ENCODE peak calls at places on chromosomes 11 and 22, in five cellular contexts. W, H, Y, Z and X are unnamed samples.

GRCh38 chr11:113176561-113176960 is 137.8 kb upstream of the TTC12 start:
- DNase-seq in W (no peak), H (no peak), Y (no peak), Z (no peak), X (peak; percentile 68)

GRCh38 chr11:41578421-41579047 is 119.1 kb upstream of the LRRC4C start:
- DNase-seq in W (no peak), H (no peak), Y (no peak), Z (no peak), X (no peak)

GRCh38 chr22:35425971-35426800 is 26.2 kb downstream of the MCM5 start:
- DNase-seq in W (no peak), H (no peak), Y (peak; percentile 38), Z (peak; percentile 66), X (no peak)

GRCh38 chr22:22164541-22165272 is 79.9 kb upstream of the VPREB1 start:
- DNase-seq in W (peak; percentile 25), H (no peak), Y (no peak), Z (no peak), X (no peak)

GRCh38 chr11:72436667-72437066 is 2.3 kb upstream of the CLPB start:
- DNase-seq in W (no peak), H (no peak), Y (no peak), Z (no peak), X (no peak)

GRCh38 chr11:68128682-68129327 is 7.6 kb upstream of the CHKA start:
- DNase-seq in W (peak; percentile 91), H (peak; percentile 92), Y (peak; percentile 70), Z (peak; percentile 74), X (peak; percentile 60)

GRCh38 chr11:83921447-83922192 is 635.5 kb upstream of the CCDC90B start:
- DNase-seq in W (peak; percentile 4), H (no peak), Y (no peak), Z (no peak), X (no peak)

GRCh38 chr11:77596626-77597025 is 6.9 kb downstream of the AQP11 start:
- DNase-seq in W (peak; percentile 45), H (peak; percentile 89), Y (peak; percentile 84), Z (no peak), X (peak; percentile 26)

DNA sequence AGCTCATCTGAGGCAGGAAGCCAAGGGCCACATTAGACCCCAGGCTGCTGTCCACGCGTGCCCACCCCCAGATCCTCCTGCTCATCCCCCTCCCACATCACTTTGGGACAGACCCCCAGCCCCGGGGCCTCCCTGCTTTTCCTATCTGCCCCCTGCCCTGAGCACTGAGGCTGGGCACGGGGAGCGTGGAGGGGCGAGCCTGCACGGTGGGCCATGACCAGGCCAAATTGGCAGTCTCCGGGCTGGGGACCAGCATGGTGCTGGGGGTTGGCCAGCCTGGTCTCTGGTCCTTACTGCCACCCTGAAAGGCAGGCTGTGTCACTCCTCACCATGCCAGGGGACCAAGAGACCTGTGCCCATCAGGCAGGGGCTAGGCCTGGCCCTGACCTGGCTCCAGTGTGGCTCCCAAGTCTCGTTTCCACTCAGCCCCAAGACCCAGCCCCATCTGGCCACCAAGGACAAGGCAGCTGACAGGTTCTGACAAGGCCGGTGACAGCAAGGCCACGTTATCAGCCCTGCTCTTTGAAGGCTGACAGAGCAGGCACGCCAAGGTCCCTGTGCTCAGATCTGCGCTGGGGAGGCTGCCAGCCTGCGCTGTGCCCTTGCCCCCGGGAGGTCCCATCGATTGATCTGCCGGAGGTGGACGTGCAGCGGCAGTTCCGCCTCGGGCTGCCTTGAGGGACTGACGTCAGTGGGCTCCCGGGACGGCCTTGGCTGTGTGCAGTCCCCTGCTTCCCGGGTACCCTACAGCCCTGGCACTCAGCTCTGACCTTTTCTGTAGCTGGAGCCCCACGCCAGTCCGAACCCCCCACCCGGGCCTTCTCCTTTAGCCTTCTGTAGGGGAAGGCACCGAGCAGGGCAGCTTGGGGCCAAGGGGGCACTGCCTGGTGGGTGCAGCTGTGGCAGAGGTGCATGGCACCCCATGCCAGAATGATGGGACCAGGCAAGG is 3.6 kb downstream of the TNNI2 start:
- DNase-seq in W (no peak), H (no peak), Y (no peak), Z (no peak), X (no peak)
- H2BK5ac ChIP-seq in W (no peak overlapping the region), H (no peak overlapping the region), Y (no peak overlapping the region), Z (no peak overlapping the region), X (no peak overlapping the region)

DNA sequence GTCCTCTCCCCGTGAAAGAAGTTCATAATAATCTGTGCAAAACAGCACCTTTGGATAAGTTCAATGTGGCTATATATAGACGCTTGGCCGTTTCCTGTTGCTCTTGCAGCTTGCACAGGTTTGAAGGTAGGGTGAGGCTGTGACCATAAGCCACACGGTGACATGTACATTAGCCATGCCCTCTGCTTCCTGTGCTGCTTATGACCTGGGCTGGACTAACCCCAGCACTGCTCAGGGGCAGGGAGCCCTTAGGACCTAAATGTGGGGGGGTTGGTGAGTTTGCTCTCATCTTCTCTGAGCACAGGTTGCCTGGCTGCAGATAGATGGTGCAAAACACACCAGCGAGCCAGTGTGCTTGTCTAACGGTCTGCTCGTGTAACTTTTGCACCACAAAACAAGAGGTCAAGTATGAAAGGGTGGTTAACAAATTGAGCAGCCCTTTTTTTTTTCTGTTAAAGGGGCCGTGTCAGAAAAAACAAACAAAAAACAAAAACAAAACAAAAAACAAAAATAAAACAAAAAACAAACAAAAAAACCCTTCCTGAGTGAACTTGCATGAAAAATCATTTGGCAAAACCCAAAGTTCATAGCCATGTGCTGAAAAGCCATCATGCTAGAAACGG is 37.3 kb downstream of the FLI1 start:
- DNase-seq in W (no peak), H (no peak), Y (no peak), Z (no peak), X (no peak)
- H2BK5ac ChIP-seq in W (no peak overlapping the region), H (no peak overlapping the region), Y (no peak overlapping the region), Z (no peak overlapping the region), X (no peak overlapping the region)

DNA sequence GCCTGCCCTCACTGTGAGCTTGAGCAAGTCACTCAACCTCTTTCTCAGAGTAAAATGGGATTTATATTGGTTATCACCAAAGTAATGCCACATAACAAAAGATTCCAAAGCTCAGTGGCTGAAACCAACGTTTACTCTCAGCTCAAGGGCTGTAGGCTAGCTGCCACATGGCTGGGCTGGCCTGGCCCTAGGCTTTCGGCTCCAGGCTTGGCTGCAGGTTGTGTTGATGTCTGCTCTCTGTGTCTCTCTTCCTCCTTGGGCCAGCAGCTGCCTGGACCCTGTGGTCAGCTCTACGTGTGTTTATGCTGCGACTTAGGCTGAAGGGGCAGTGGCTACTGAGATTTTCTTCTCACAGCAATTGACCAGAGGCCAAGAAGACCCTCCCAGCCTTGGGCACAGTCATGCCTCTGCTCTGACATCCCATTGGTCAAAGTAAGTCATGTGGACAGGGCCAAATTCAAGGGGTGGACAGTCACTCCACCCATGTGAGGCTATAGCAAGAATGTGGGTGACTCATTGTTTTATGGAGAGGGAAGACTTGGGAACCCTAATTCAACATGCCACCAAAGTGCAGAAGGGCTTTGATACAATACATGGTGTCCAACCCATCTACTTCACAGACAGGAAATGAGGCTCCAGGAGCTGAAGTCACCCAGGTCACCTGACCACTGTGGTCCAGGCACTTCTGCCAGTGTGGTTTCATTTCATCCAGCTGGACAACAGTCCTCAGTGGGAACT is 90.6 kb downstream of the TSPAN18 start:
- DNase-seq in W (no peak), H (no peak), Y (peak; percentile 27), Z (no peak), X (no peak)
- H2BK5ac ChIP-seq in W (no peak overlapping the region), H (no peak overlapping the region), Y (no peak overlapping the region), Z (no peak overlapping the region), X (no peak overlapping the region)

GRCh38 chr11:82810738-82811137 is 77.1 kb upstream of the FAM181B start:
- DNase-seq in W (no peak), H (peak; percentile 33), Y (no peak), Z (no peak), X (no peak)
- H2BK5ac ChIP-seq in W (no peak overlapping the region), H (no peak overlapping the region), Y (no peak overlapping the region), Z (no peak overlapping the region), X (no peak overlapping the region)

GRCh38 chr22:46499798-46500174 is 37.6 kb downstream of the CELSR1 start:
- DNase-seq in W (peak; percentile 30), H (no peak), Y (no peak), Z (no peak), X (no peak)

GRCh38 chr22:46501701-46502100 is 35.7 kb downstream of the CELSR1 start:
- DNase-seq in W (no peak), H (no peak), Y (peak; percentile 76), Z (no peak), X (peak; percentile 5)

GRCh38 chr22:46502346-46502745 is 35.1 kb downstream of the CELSR1 start:
- DNase-seq in W (no peak), H (no peak), Y (no peak), Z (no peak), X (no peak)

GRCh38 chr22:46502776-46503175 is 34.6 kb downstream of the CELSR1 start:
- DNase-seq in W (no peak), H (no peak), Y (no peak), Z (no peak), X (no peak)

DNA sequence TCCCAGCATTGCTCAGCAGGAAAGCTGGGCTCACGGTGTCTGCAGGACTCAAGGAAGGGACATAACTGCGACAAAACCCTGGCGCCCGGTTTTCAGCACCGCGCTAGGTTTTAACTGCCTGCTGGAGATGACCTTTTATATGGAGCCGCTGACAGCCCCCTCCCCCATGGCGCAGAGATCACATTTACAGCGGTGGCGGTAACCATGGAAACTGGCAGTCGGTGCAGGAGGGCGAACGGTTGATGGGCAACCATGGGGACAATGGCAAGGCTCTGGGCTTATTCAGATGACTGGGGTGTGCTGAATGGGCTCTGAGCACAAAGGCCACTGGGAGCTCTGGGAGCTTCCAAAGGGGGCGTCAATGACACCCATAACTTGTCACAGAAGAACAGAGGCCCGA is 37.2 kb downstream of the CELSR1 start:
- DNase-seq in W (peak; percentile 97), H (no peak), Y (no peak), Z (peak; percentile 91), X (no peak)
- H2BK5ac ChIP-seq in W (no peak overlapping the region), H (no peak overlapping the region), Y (no peak overlapping the region), Z (no peak overlapping the region), X (no peak overlapping the region)

GRCh38 chr11:64654958-64655541 is 64.0 kb downstream of the SLC22A12 start:
- DNase-seq in W (no peak), H (no peak), Y (no peak), Z (no peak), X (no peak)

GRCh38 chr11:64650923-64651523 is 60.0 kb downstream of the SLC22A12 start:
- DNase-seq in W (peak; percentile 63), H (no peak), Y (peak; percentile 19), Z (peak; percentile 60), X (peak; percentile 34)

GRCh38 chr11:64654439-64654838 is 63.4 kb downstream of the SLC22A12 start:
- DNase-seq in W (no peak), H (no peak), Y (no peak), Z (no peak), X (no peak)

GRCh38 chr11:64653388-64653973 is 62.5 kb downstream of the SLC22A12 start:
- DNase-seq in W (no peak), H (no peak), Y (no peak), Z (no peak), X (no peak)

DNA sequence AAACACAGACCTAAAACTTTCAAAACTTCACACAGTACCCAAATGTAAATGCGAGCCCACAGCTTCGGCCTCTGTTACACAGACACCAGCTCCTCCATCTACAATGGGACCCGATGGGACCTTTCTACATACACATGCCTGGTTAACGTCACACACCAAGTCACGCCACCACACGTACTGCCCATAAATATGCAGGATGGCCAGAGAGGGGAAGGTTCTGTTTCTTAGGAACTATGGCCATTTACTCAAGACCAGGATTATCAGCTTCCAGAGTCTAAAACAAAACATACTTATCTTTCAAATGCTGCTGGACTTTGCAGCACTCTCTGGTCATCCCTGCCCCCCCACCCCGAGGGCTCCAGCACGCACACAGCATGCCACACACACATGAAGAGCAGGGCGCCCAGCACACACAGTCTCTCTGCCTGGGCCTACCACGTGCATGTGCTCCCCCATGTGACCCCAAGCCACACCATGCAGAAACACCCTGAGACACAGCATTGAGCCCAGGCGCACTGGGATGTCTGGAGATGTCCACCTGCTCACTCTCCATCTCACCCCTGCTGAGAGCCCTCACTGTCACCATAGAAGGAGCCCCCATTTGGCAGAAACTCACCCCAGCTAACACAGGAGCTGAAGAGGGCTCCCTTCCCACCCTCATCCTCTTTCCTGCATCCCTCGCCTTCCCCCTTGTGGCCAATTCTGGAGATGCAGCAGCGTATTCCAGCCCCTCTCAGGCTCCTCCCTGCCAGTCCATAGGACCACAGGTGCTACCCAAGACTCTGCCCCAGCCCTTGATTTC is 61.8 kb downstream of the SLC22A12 start:
- DNase-seq in W (peak; percentile 85), H (peak; percentile 78), Y (peak; percentile 55), Z (peak; percentile 92), X (peak; percentile 77)
- H2BK5ac ChIP-seq in W (no peak overlapping the region), H (no peak overlapping the region), Y (no peak overlapping the region), Z (no peak overlapping the region), X (no peak overlapping the region)